ENCODE peak calls at places on chromosomes 4 and X, in five cellular contexts. M, B, O, A and J are unnamed samples.

GRCh38 chr4:102493794-102494193 is 7.4 kb upstream of the NFKB1 start:
- DNase-seq in B (peak), M (no peak), A (no peak), O (no peak), J (no peak)

GRCh38 chr4:792729-793108 is 33.2 kb downstream of the CPLX1 start:
- DNase-seq in M (no peak), A (no peak), O (no peak), B (no peak), J (no peak)

GRCh38 chr4:75800972-75801371 is 76.6 kb downstream of the USO1 start:
- DNase-seq in O (no peak), B (no peak), M (no peak), A (no peak), J (no peak)

GRCh38 chr4:38692421-38692820 is 28.4 kb downstream of the KLF3 start:
- DNase-seq in A (no peak), B (no peak), M (no peak), O (no peak), J (no peak)

GRCh38 chr4:59598233-59598618 is 1601.9 kb upstream of the ADGRL3 start:
- DNase-seq in M (no peak), O (no peak), B (no peak), A (no peak), J (no peak)

GRCh38 chr4:6884341-6884870 is 25.2 kb upstream of the TBC1D14 start:
- DNase-seq in A (peak), B (no peak), M (no peak), O (no peak), J (no peak)

GRCh38 chr4:165944900-165945299 is 71.9 kb downstream of the TLL1 start:
- DNase-seq in O (no peak), B (no peak), A (no peak), M (no peak), J (no peak)

GRCh38 chr4:3019471-3019870 is 54.9 kb downstream of the HTT-AS start:
- DNase-seq in M (no peak), B (no peak), A (no peak), O (no peak), J (no peak)

GRCh38 chrX:20455001-20455400 is 188.3 kb upstream of the RPS6KA3 start:
- DNase-seq in A (no peak), B (no peak), M (no peak), O (no peak), J (no peak)

GRCh38 chr4:156764145-156764544 is 207.5 kb downstream of the PDGFC start:
- DNase-seq in O (no peak), B (no peak), A (no peak), M (no peak), J (no peak)

GRCh38 chr4:143597271-143597670 is 83.8 kb downstream of the SMARCA5 start:
- DNase-seq in O (no peak), B (no peak), M (no peak), A (no peak), J (no peak)

GRCh38 chr4:111930658-111931057 is 214.6 kb upstream of the FAM241A start:
- DNase-seq in M (no peak), A (no peak), B (no peak), O (no peak), J (no peak)

GRCh38 chrX:21943460-21944135 is 3.1 kb downstream of the SMS start:
- DNase-seq in A (no peak), B (no peak), M (no peak), O (no peak), J (no peak)

GRCh38 chrX:78545233-78545632 is 113.9 kb downstream of the RTL3 start:
- DNase-seq in A (no peak), B (no peak), M (no peak), O (no peak), J (no peak)

GRCh38 chr4:138851626-138852443 is 163.7 kb upstream of the NOCT start:
- DNase-seq in O (no peak), B (peak), A (peak), M (no peak), J (no peak)

GRCh38 chr4:70544279-70544870 is 26.0 kb downstream of the AMTN start:
- DNase-seq in A (peak), O (no peak), M (peak), B (no peak), J (no peak)

GRCh38 chrX:85963736-85964135 is 83.6 kb downstream of the CHM start:
- DNase-seq in M (no peak), A (no peak), O (no peak), B (no peak), J (no peak)